ENCODE peak calls at places on chromosomes 6 and 20, in nine cellular contexts. J, S, L, V, Y, R, K, C and I are unnamed samples.

GRCh38 chr6:169340395-169340794 is 86.7 kb upstream of the THBS2 start:
- DNase-seq in J (no peak), S (no peak), L (no peak), V (no peak), Y (no peak), R (no peak), K (no peak), C (no peak), I (no peak)

GRCh38 chr6:111888928-111889696 is 15.9 kb upstream of the FYN start:
- DNase-seq in J (peak), S (peak), L (no peak), V (no peak), Y (no peak), R (peak), K (no peak), C (no peak), I (no peak)

GRCh38 chr20:56517641-56518040 is 6.9 kb upstream of the FAM209A start:
- DNase-seq in J (no peak), S (no peak), L (no peak), V (no peak), Y (peak), R (no peak), K (no peak), C (no peak), I (no peak)

GRCh38 chr6:170041526-170041925 is 249.4 kb downstream of the DLL1 start:
- DNase-seq in J (no peak), S (no peak), L (no peak), V (no peak), Y (no peak), R (no peak), K (no peak), C (no peak), I (no peak)

GRCh38 chr6:136562211-136562610 is 12.0 kb upstream of the MAP7 start:
- DNase-seq in J (no peak), S (no peak), L (no peak), V (no peak), Y (no peak), R (no peak), K (no peak), C (no peak), I (no peak)

GRCh38 chr20:62258499-62259293 is 20.4 kb downstream of the OSBPL2 start:
- DNase-seq in J (no peak), S (no peak), L (no peak), V (no peak), Y (no peak), R (no peak), K (peak), C (peak), I (no peak)

GRCh38 chr6:33118525-33119123 is 42.8 kb downstream of the HLA-DPB1 start:
- DNase-seq in J (peak), S (no peak), L (no peak), V (no peak), Y (no peak), R (no peak), K (no peak), C (no peak), I (no peak)

GRCh38 chr6:22236626-22237414 is 60.0 kb downstream of the PRL start:
- DNase-seq in J (no peak), S (no peak), L (no peak), V (no peak), Y (no peak), R (no peak), K (peak), C (no peak), I (no peak)

GRCh38 chr6:68951350-68951749 is 316.3 kb downstream of the ADGRB3 start:
- DNase-seq in J (no peak), S (no peak), L (no peak), V (no peak), Y (no peak), R (no peak), K (no peak), C (no peak), I (no peak)

GRCh38 chr6:148501178-148501590 is 158.5 kb downstream of the SASH1 start:
- DNase-seq in J (no peak), S (no peak), L (no peak), V (no peak), Y (peak), R (no peak), K (peak), C (peak), I (no peak)

GRCh38 chr20:41143354-41143753 is 6.0 kb downstream of the PLCG1 start:
- DNase-seq in J (no peak), S (no peak), L (no peak), V (no peak), Y (peak), R (no peak), K (no peak), C (no peak), I (no peak)

GRCh38 chr20:52191132-52191435 is 495 bp downstream of the ZFP64 start:
- DNase-seq in J (no peak), S (no peak), L (no peak), V (no peak), Y (no peak), R (peak), K (no peak), C (no peak), I (no peak)

GRCh38 chr6:161228911-161229591 is 44.8 kb downstream of the AGPAT4 start:
- DNase-seq in J (peak), S (no peak), L (no peak), V (no peak), Y (no peak), R (no peak), K (no peak), C (no peak), I (no peak)

GRCh38 chr6:140388141-140388802 is 1013.8 kb upstream of the CITED2 start:
- DNase-seq in J (no peak), S (no peak), L (no peak), V (no peak), Y (no peak), R (no peak), K (no peak), C (no peak), I (no peak)

GRCh38 chr20:19903168-19903676 is 113.9 kb upstream of the NAA20 start:
- DNase-seq in J (no peak), S (no peak), L (no peak), V (no peak), Y (no peak), R (no peak), K (no peak), C (no peak), I (no peak)

GRCh38 chr6:30491963-30492616 is 2.8 kb downstream of the HLA-E start:
- DNase-seq in J (no peak), S (no peak), L (no peak), V (no peak), Y (no peak), R (no peak), K (no peak), C (no peak), I (no peak)

GRCh38 chr6:128725271-128726233 is 157.4 kb upstream of the LAMA2 start:
- DNase-seq in J (peak), S (no peak), L (no peak), V (no peak), Y (no peak), R (no peak), K (no peak), C (no peak), I (no peak)

GRCh38 chr6:16658661-16659060 is 102.6 kb downstream of the ATXN1 start:
- DNase-seq in J (no peak), S (no peak), L (no peak), V (no peak), Y (no peak), R (no peak), K (no peak), C (no peak), I (no peak)

GRCh38 chr6:151434369-151434768 is 17.6 kb downstream of the RMND1 start:
- DNase-seq in J (no peak), S (no peak), L (no peak), V (no peak), Y (peak), R (no peak), K (no peak), C (no peak), I (no peak)

GRCh38 chr6:129501401-129502051 is 208.5 kb downstream of the ARHGAP18 start:
- DNase-seq in J (no peak), S (peak), L (no peak), V (no peak), Y (no peak), R (no peak), K (peak), C (peak), I (no peak)

GRCh38 chr6:131122007-131122406 is 13.3 kb upstream of the AKAP7 start:
- DNase-seq in J (no peak), S (no peak), L (no peak), V (no peak), Y (no peak), R (no peak), K (no peak), C (no peak), I (no peak)

GRCh38 chr6:43172127-43173007 is 1.3 kb downstream of the SRF start:
- DNase-seq in J (peak), S (peak), L (peak), V (peak), Y (peak), R (peak), K (peak), C (no peak), I (no peak)

GRCh38 chr20:21808863-21809664 is 103.6 kb downstream of the PAX1 start:
- DNase-seq in J (peak), S (peak), L (peak), V (no peak), Y (no peak), R (no peak), K (peak), C (no peak), I (peak)

GRCh38 chr6:166008441-166009369 is 158.9 kb downstream of the TBXT start:
- DNase-seq in J (no peak), S (no peak), L (no peak), V (no peak), Y (no peak), R (peak), K (no peak), C (no peak), I (no peak)

GRCh38 chr6:111950661-111951426 is 77.6 kb upstream of the FYN start:
- DNase-seq in J (no peak), S (peak), L (no peak), V (no peak), Y (no peak), R (no peak), K (peak), C (no peak), I (no peak)

GRCh38 chr6:63573899-63574553 is 1.7 kb downstream of the LOC128125822 start:
- DNase-seq in J (peak), S (no peak), L (peak), V (peak), Y (no peak), R (no peak), K (peak), C (no peak), I (no peak)

GRCh38 chr6:55822005-55822404 is 53.4 kb downstream of the BMP5 start:
- DNase-seq in J (no peak), S (no peak), L (no peak), V (no peak), Y (no peak), R (no peak), K (no peak), C (no peak), I (no peak)

GRCh38 chr6:126086560-126086959 is 100.2 kb downstream of the TRMT11 start:
- DNase-seq in J (no peak), S (no peak), L (no peak), V (no peak), Y (no peak), R (no peak), K (no peak), C (no peak), I (no peak)

DNA sequence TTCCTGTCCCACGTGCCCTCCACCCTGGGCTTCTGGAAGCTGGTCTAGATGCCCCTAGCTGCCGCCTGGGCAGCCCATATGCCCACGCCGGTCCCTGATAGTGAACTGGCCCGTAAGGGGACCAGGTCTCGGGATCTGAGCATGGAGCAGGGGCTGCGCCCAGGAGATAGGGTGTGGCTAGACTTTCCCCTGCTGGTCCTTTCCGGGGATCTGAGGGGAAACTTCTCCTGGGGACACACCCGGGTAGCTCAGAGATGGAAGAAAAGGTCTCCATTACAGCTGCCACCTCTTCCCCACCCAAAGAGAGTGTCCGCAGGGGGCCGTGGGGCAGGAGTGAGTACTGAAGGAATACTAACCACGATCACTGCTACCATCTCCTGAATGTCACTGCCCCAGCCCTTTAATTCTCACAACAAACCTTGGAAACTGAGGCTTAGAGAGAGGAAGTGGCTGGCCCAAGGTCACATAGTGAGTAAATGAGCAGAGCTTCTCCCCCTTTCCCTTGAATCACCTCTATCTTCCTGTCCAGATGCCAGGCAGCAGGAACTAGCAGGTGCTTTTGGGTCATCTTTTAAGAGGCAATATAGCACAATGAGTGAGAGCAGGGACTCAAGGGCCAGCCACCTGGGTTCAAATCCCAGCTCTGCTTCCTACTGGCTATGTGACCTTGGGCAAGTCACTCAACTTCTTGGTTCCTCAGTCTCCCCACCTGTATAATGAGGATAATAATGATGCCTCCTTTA is 11.8 kb upstream of the CCN5 start:
- DNase-seq in J (no peak), S (no peak), L (no peak), V (no peak), Y (peak), R (no peak), K (no peak), C (no peak), I (no peak)
- H3K27ac ChIP-seq in J (no peak), S (peak), L (no peak), V (no peak), Y (peak), R (peak), K (peak), C (peak), I (no peak)

DNA sequence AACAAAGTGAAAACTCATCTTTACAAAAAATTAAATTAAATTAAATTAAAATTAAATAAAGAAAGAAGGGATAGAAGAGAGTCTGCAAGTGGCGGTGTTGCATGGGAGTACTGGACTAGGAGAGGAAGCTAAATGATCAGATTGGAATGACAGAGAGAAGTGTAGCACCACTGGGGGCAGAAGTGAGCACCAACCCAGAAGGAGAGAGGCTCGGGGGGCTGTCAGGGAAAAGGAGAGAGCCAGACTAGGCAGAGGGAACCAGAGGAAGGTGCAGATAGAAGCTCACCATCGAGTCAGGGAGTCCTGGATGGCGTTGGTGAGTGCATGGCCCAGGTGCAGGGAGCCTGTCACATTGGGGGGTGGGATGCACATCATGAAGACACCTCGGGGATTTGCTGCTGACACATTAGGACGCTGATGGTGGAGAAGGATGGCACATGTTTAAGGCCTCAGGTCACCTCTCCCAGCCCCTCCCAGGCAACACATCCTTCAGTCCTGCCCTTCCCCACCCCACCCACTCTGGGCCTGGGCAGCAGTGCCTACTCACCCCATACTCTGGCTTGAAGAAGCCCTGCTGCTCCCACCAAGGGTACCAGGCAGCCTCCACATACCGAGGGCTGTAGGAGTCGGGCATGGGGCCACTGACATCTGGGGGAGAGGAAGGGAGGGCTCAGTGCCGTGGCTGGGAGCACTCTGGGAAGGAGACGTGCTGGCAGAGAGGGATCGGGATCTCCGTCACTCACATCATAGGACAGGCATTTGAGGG is 4.0 kb downstream of the VARS1 start:
- DNase-seq in J (peak), S (no peak), L (no peak), V (no peak), Y (no peak), R (no peak), K (no peak), C (no peak), I (no peak)
- H3K27ac ChIP-seq in J (no peak), S (no peak), L (no peak), V (no peak), Y (no peak), R (no peak), K (no peak), C (no peak), I (no peak)

GRCh38 chr6:74133073-74133472 is 437.1 kb downstream of the CD109 start:
- DNase-seq in J (no peak), S (no peak), L (no peak), V (no peak), Y (no peak), R (no peak), K (no peak), C (no peak), I (no peak)
- H3K27ac ChIP-seq in J (no peak), S (no peak), L (no peak), V (no peak), Y (no peak), R (no peak), K (no peak), C (no peak), I (no peak)

GRCh38 chr20:50034567-50035170 is 51.9 kb downstream of the SNAI1 start:
- DNase-seq in J (no peak), S (peak), L (no peak), V (no peak), Y (peak), R (no peak), K (no peak), C (peak), I (no peak)
- H3K27ac ChIP-seq in J (no peak), S (no peak), L (no peak), V (no peak), Y (peak), R (no peak), K (no peak), C (peak), I (no peak)